ENCODE peak calls at places on chromosome 19, in five cellular contexts. Y, G, T, N and M are unnamed samples.

GRCh38 chr19:56085571-56086275 is 35.4 kb downstream of the ZNF787 start:
- DNase-seq in Y (no peak), G (no peak), T (no peak), N (no peak), M (no peak)

GRCh38 chr19:19078801-19079200 is 15.0 kb downstream of the SLC25A42 start:
- DNase-seq in Y (no peak), G (no peak), T (no peak), N (no peak), M (no peak)

GRCh38 chr19:30263719-30264440 is 108.3 kb upstream of the ZNF536 start:
- DNase-seq in Y (no peak), G (no peak), T (no peak), N (no peak), M (no peak)

GRCh38 chr19:1211494-1212234 is 6.1 kb downstream of the STK11 start:
- DNase-seq in Y (peak; percentile 58), G (no peak), T (no peak), N (peak; percentile 90), M (peak; percentile 93)

GRCh38 chr19:35673121-35673804 is 6.9 kb downstream of the UPK1A start:
- DNase-seq in Y (no peak), G (no peak), T (peak; percentile 62), N (no peak), M (peak; percentile 65)

GRCh38 chr19:53158119-53158656 is 665 bp downstream of the ZNF347 start:
- DNase-seq in Y (peak; percentile 64), G (peak; percentile 56), T (peak; percentile 59), N (peak; percentile 12), M (peak; percentile 31)

GRCh38 chr19:271856-272255 is 19.3 kb downstream of the PLPP2 start:
- DNase-seq in Y (no peak), G (no peak), T (no peak), N (no peak), M (no peak)

GRCh38 chr19:38497907-38498306 is 64.4 kb downstream of the RYR1 start:
- DNase-seq in Y (no peak), G (no peak), T (no peak), N (no peak), M (no peak)

GRCh38 chr19:15195987-15196682 is 4.7 kb downstream of the NOTCH3 start:
- DNase-seq in Y (no peak), G (peak; percentile 90), T (peak; percentile 95), N (no peak), M (peak; percentile 93)

GRCh38 chr19:12052571-12053169 is at the start of gene ZNF878:
- DNase-seq in Y (peak; percentile 92), G (peak; percentile 93), T (peak; percentile 96), N (peak; percentile 96), M (peak; percentile 97)

GRCh38 chr19:51739466-51740213 is 12.0 kb downstream of the FPR1 start:
- DNase-seq in Y (no peak), G (no peak), T (no peak), N (no peak), M (no peak)

GRCh38 chr19:29054886-29055675 is 157.9 kb downstream of the UQCRFS1 start:
- DNase-seq in Y (no peak), G (no peak), T (peak; percentile 34), N (no peak), M (no peak)

GRCh38 chr19:6577410-6578125 is 13.4 kb downstream of the CD70 start:
- DNase-seq in Y (no peak), G (no peak), T (no peak), N (peak; percentile 81), M (no peak)

GRCh38 chr19:10510301-10510802 is 6.9 kb downstream of the S1PR5 start:
- DNase-seq in Y (no peak), G (no peak), T (peak; percentile 30), N (peak; percentile 24), M (no peak)

GRCh38 chr19:4279530-4280422 is 710 bp downstream of the SHD start:
- DNase-seq in Y (no peak), G (no peak), T (no peak), N (no peak), M (no peak)
- H3K4me3 ChIP-seq in Y (peak overlapping the region; percentile 47), G (peak overlapping the region; percentile 14), T (peak overlapping the region; percentile 29), N (peak overlapping the region; percentile 42), M (no peak overlapping the region)

GRCh38 chr19:49589391-49589790 is 1.6 kb upstream of the PRR12 start:
- DNase-seq in Y (no peak), G (no peak), T (no peak), N (no peak), M (peak; percentile 28)

GRCh38 chr19:49590971-49591730 is at the start of gene PRR12:
- DNase-seq in Y (peak; percentile 79), G (peak; percentile 74), T (peak; percentile 80), N (peak; percentile 88), M (peak; percentile 76)

GRCh38 chr19:49588370-49589122 is 2.4 kb upstream of the PRR12 start:
- DNase-seq in Y (no peak), G (no peak), T (no peak), N (no peak), M (no peak)

GRCh38 chr19:49591731-49592485 is 926 bp downstream of the PRR12 start:
- DNase-seq in Y (no peak), G (peak; percentile 66), T (peak; percentile 55), N (peak; percentile 74), M (peak; percentile 70)

DNA sequence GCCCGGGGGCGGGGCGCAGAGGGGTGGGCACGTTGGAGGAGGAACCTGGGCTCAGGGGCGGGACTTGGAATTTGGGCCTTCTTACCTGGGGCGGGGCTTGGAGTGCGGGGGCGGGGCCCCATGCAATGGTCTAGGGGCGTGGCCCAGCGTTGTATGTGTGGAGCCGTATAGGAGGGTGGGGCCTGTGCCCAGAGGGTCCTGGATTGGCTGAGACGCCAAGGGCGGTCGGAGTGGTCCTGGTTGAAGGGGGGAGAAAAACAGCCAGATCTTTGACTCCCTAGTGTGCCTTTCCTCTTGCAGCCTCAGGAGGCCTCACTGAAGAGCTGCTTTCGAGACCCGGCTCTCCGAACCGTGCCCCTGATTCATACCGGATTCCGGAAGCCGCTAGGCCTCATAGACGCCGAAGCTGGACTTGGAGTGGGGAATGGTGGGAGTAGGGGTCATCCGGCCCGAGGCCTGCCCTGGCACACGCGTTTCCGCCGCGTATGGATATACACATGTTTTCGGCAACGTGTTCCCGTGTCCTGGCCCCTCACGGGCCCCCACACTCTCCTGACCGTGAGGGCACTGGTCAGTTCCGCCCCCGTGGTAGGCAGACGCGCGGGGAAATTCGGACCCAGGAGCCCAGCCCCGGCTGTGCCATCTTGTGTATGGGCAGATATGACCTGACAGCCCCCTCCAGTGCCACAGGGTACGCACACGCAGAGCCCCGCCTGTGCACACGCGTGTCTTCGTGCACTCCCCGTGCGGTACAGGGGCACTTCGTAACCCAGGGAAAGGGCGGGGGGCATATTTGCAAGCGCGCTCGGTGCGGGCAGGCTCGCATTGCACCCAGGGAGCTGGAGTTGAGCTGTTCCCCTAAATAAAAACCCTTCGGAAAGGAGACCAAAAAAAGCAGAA is 661 bp upstream of the PRR12 start:
- DNase-seq in Y (peak; percentile 97), G (peak; percentile 99), T (peak; percentile 98), N (peak; percentile 99), M (peak; percentile 95)
- TF ChIP-seq CTCF in Y (no peak), G (peak; percentile 21), T (no peak), N (no peak), M (no peak)

DNA sequence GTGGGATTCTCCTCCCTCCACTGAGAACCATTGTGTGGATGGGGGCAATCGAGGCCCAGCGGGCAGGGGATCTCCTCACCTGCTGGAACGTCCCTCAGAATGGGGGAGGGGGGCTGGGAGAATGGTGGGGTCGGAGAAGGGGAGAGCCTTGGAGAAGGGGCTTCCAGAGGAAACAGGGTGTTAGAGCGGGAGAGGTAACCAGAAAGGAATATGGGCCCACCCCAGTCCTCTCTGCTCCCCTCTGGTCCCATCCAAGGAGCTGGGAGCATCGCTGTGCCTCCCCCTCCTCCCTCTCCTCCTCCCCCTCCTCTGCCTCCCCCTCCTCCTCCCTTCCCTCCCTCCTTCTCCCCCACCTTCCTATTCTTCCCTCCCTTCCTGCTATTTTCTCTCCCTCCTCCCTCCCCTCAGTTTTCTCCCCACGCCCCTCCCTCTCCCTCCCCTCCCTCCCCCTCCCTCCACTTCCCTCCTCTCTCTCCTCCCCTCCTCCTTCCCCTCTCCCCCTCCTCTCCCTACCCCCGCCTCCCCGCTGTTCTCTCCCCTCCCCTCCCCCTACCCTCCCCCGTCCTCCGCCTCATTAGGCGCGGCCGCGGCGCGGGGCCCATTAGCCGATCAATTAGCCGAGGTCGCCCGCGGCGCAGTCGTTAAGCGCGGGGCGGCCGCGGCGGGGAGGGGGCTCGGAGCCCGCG is 15.5 kb downstream of the TLE5 start:
- DNase-seq in Y (no peak), G (peak; percentile 49), T (peak; percentile 71), N (peak; percentile 72), M (no peak)
- H3K4me3 ChIP-seq in Y (peak overlapping the region; percentile 57), G (peak overlapping the region; percentile 47), T (peak overlapping the region; percentile 60), N (peak overlapping the region; percentile 47), M (peak overlapping the region; percentile 34)

GRCh38 chr19:48308695-48309586 is 16.4 kb upstream of the EMP3 start:
- DNase-seq in Y (no peak), G (no peak), T (peak; percentile 66), N (no peak), M (no peak)
- TF ChIP-seq CTCF in Y (no peak), G (no peak), T (peak; percentile 38), N (peak; percentile 19), M (no peak)

GRCh38 chr19:21587549-21587948 is 82.1 kb downstream of the ZNF429 start:
- DNase-seq in Y (no peak), G (no peak), T (no peak), N (no peak), M (no peak)

GRCh38 chr19:21588202-21588601 is 82.8 kb downstream of the ZNF429 start:
- DNase-seq in Y (no peak), G (no peak), T (no peak), N (no peak), M (peak; percentile 67)

GRCh38 chr19:21585491-21585890 is 80.1 kb downstream of the ZNF429 start:
- DNase-seq in Y (no peak), G (no peak), T (no peak), N (no peak), M (peak; percentile 62)

GRCh38 chr19:21587117-21587461 is 81.7 kb downstream of the ZNF429 start:
- DNase-seq in Y (no peak), G (no peak), T (no peak), N (no peak), M (no peak)

GRCh38 chr19:21586341-21587116 is 81.1 kb downstream of the ZNF429 start:
- DNase-seq in Y (peak; percentile 77), G (peak; percentile 55), T (peak; percentile 30), N (no peak), M (peak; percentile 53)
- H3K4me3 ChIP-seq in Y (peak overlapping the region; percentile 94), G (peak overlapping the region; percentile 64), T (peak overlapping the region; percentile 33), N (no peak overlapping the region), M (peak overlapping the region; percentile 79)